ENCODE peak calls at places on chromosomes 11 and 22, in seven cellular contexts. One of them, this sample, is unnamed.

GRCh38 chr11:45610627-45611026 is 54.8 kb downstream of the CHST1 start:
- DNase-seq in PC-9: no peak
- DNase-seq in spleen: no peak
- DNase-seq in WTC11: no peak
- DNase-seq in activated effector memory CD4-positive, alpha-beta T cell treated with anti-CD3 and anti-CD28 coated beads, Interleukin-2, amount 50 U/mL, for 16 hours: no peak
- DNase-seq in nephron progenitor cell: no peak
- DNase-seq in ACHN: no peak
- DNase-seq in this sample: no peak

GRCh38 chr22:48258108-48258705 is 1495.8 kb downstream of the TBC1D22A start:
- DNase-seq in PC-9: no peak
- DNase-seq in spleen: peak
- DNase-seq in WTC11: no peak
- DNase-seq in activated effector memory CD4-positive, alpha-beta T cell treated with anti-CD3 and anti-CD28 coated beads, Interleukin-2, amount 50 U/mL, for 16 hours: peak
- DNase-seq in nephron progenitor cell: no peak
- DNase-seq in ACHN: no peak
- DNase-seq in this sample: no peak

GRCh38 chr22:36732609-36733008 is 29.1 kb upstream of the CACNG2 start:
- DNase-seq in PC-9: no peak
- DNase-seq in spleen: no peak
- DNase-seq in WTC11: no peak
- DNase-seq in activated effector memory CD4-positive, alpha-beta T cell treated with anti-CD3 and anti-CD28 coated beads, Interleukin-2, amount 50 U/mL, for 16 hours: no peak
- DNase-seq in nephron progenitor cell: no peak
- DNase-seq in ACHN: no peak
- DNase-seq in this sample: no peak

GRCh38 chr11:134625631-134626030 is 213.6 kb upstream of the B3GAT1 start:
- DNase-seq in PC-9: no peak
- DNase-seq in spleen: no peak
- DNase-seq in WTC11: no peak
- DNase-seq in activated effector memory CD4-positive, alpha-beta T cell treated with anti-CD3 and anti-CD28 coated beads, Interleukin-2, amount 50 U/mL, for 16 hours: peak
- DNase-seq in nephron progenitor cell: no peak
- DNase-seq in ACHN: no peak
- DNase-seq in this sample: no peak

GRCh38 chr22:22867996-22868715 is 19.5 kb upstream of the IGLL5 start:
- DNase-seq in PC-9: no peak
- DNase-seq in spleen: no peak
- DNase-seq in WTC11: no peak
- DNase-seq in activated effector memory CD4-positive, alpha-beta T cell treated with anti-CD3 and anti-CD28 coated beads, Interleukin-2, amount 50 U/mL, for 16 hours: peak
- DNase-seq in nephron progenitor cell: no peak
- DNase-seq in ACHN: no peak
- DNase-seq in this sample: no peak

GRCh38 chr22:20885557-20886323 is 26.9 kb downstream of the SNAP29 start:
- DNase-seq in PC-9: peak
- DNase-seq in spleen: peak
- DNase-seq in WTC11: peak
- DNase-seq in activated effector memory CD4-positive, alpha-beta T cell treated with anti-CD3 and anti-CD28 coated beads, Interleukin-2, amount 50 U/mL, for 16 hours: peak
- DNase-seq in nephron progenitor cell: peak
- DNase-seq in ACHN: peak
- DNase-seq in this sample: no peak

GRCh38 chr22:23256986-23257888 is 76.9 kb downstream of the BCR start:
- DNase-seq in PC-9: no peak
- DNase-seq in spleen: no peak
- DNase-seq in WTC11: no peak
- DNase-seq in activated effector memory CD4-positive, alpha-beta T cell treated with anti-CD3 and anti-CD28 coated beads, Interleukin-2, amount 50 U/mL, for 16 hours: no peak
- DNase-seq in nephron progenitor cell: no peak
- DNase-seq in ACHN: no peak
- DNase-seq in this sample: no peak

GRCh38 chr22:46096051-46096450 is 54.3 kb upstream of the PPARA start:
- DNase-seq in PC-9: no peak
- DNase-seq in spleen: no peak
- DNase-seq in WTC11: no peak
- DNase-seq in activated effector memory CD4-positive, alpha-beta T cell treated with anti-CD3 and anti-CD28 coated beads, Interleukin-2, amount 50 U/mL, for 16 hours: no peak
- DNase-seq in nephron progenitor cell: no peak
- DNase-seq in ACHN: no peak
- DNase-seq in this sample: no peak

GRCh38 chr11:21948876-21949275 is 244.0 kb upstream of the ANO5 start:
- DNase-seq in PC-9: no peak
- DNase-seq in spleen: no peak
- DNase-seq in WTC11: no peak
- DNase-seq in activated effector memory CD4-positive, alpha-beta T cell treated with anti-CD3 and anti-CD28 coated beads, Interleukin-2, amount 50 U/mL, for 16 hours: no peak
- DNase-seq in nephron progenitor cell: no peak
- DNase-seq in ACHN: no peak
- DNase-seq in this sample: no peak

GRCh38 chr11:1299621-1300020 is 9.8 kb downstream of the TOLLIP start:
- DNase-seq in PC-9: no peak
- DNase-seq in spleen: peak
- DNase-seq in WTC11: no peak
- DNase-seq in activated effector memory CD4-positive, alpha-beta T cell treated with anti-CD3 and anti-CD28 coated beads, Interleukin-2, amount 50 U/mL, for 16 hours: peak
- DNase-seq in nephron progenitor cell: no peak
- DNase-seq in ACHN: no peak
- DNase-seq in this sample: no peak

GRCh38 chr11:130118636-130119387 is 40.8 kb upstream of the ST14 start:
- DNase-seq in PC-9: no peak
- DNase-seq in spleen: no peak
- DNase-seq in WTC11: no peak
- DNase-seq in activated effector memory CD4-positive, alpha-beta T cell treated with anti-CD3 and anti-CD28 coated beads, Interleukin-2, amount 50 U/mL, for 16 hours: no peak
- DNase-seq in nephron progenitor cell: no peak
- DNase-seq in ACHN: no peak
- DNase-seq in this sample: no peak

GRCh38 chr11:78460468-78460867 is 42.8 kb upstream of the GAB2 start:
- DNase-seq in PC-9: no peak
- DNase-seq in spleen: no peak
- DNase-seq in WTC11: no peak
- DNase-seq in activated effector memory CD4-positive, alpha-beta T cell treated with anti-CD3 and anti-CD28 coated beads, Interleukin-2, amount 50 U/mL, for 16 hours: no peak
- DNase-seq in nephron progenitor cell: no peak
- DNase-seq in ACHN: no peak
- DNase-seq in this sample: no peak

GRCh38 chr11:44931466-44931865 is 19.2 kb downstream of the TP53I11 start:
- DNase-seq in PC-9: no peak
- DNase-seq in spleen: no peak
- DNase-seq in WTC11: no peak
- DNase-seq in activated effector memory CD4-positive, alpha-beta T cell treated with anti-CD3 and anti-CD28 coated beads, Interleukin-2, amount 50 U/mL, for 16 hours: no peak
- DNase-seq in nephron progenitor cell: no peak
- DNase-seq in ACHN: no peak
- DNase-seq in this sample: no peak

GRCh38 chr22:31490496-31490925 is 869 bp upstream of the EIF4ENIF1 start:
- DNase-seq in PC-9: peak
- DNase-seq in spleen: peak
- DNase-seq in WTC11: peak
- DNase-seq in activated effector memory CD4-positive, alpha-beta T cell treated with anti-CD3 and anti-CD28 coated beads, Interleukin-2, amount 50 U/mL, for 16 hours: peak
- DNase-seq in nephron progenitor cell: peak
- DNase-seq in ACHN: peak
- DNase-seq in this sample: peak

GRCh38 chr11:113265343-113265742 is 49.0 kb upstream of the TTC12 start:
- DNase-seq in PC-9: no peak
- DNase-seq in spleen: no peak
- DNase-seq in WTC11: no peak
- DNase-seq in activated effector memory CD4-positive, alpha-beta T cell treated with anti-CD3 and anti-CD28 coated beads, Interleukin-2, amount 50 U/mL, for 16 hours: no peak
- DNase-seq in nephron progenitor cell: no peak
- DNase-seq in ACHN: no peak
- DNase-seq in this sample: no peak

GRCh38 chr11:35178862-35179261 is 39.9 kb downstream of the CD44 start:
- DNase-seq in PC-9: no peak
- DNase-seq in spleen: no peak
- DNase-seq in WTC11: no peak
- DNase-seq in activated effector memory CD4-positive, alpha-beta T cell treated with anti-CD3 and anti-CD28 coated beads, Interleukin-2, amount 50 U/mL, for 16 hours: no peak
- DNase-seq in nephron progenitor cell: no peak
- DNase-seq in ACHN: no peak
- DNase-seq in this sample: no peak

GRCh38 chr22:24592144-24592845 is 578 bp downstream of the LRRC75B start:
- DNase-seq in PC-9: no peak
- DNase-seq in spleen: no peak
- DNase-seq in WTC11: peak
- DNase-seq in activated effector memory CD4-positive, alpha-beta T cell treated with anti-CD3 and anti-CD28 coated beads, Interleukin-2, amount 50 U/mL, for 16 hours: no peak
- DNase-seq in nephron progenitor cell: no peak
- DNase-seq in ACHN: no peak
- DNase-seq in this sample: no peak

GRCh38 chr22:30969532-30970355 is 679 bp downstream of the TUG1 start:
- DNase-seq in PC-9: peak
- DNase-seq in spleen: no peak
- DNase-seq in WTC11: no peak
- DNase-seq in activated effector memory CD4-positive, alpha-beta T cell treated with anti-CD3 and anti-CD28 coated beads, Interleukin-2, amount 50 U/mL, for 16 hours: peak
- DNase-seq in nephron progenitor cell: no peak
- DNase-seq in ACHN: peak
- DNase-seq in this sample: peak

GRCh38 chr11:27100534-27100933 is 59.9 kb downstream of the BBOX1 start:
- DNase-seq in PC-9: no peak
- DNase-seq in spleen: no peak
- DNase-seq in WTC11: no peak
- DNase-seq in activated effector memory CD4-positive, alpha-beta T cell treated with anti-CD3 and anti-CD28 coated beads, Interleukin-2, amount 50 U/mL, for 16 hours: no peak
- DNase-seq in nephron progenitor cell: no peak
- DNase-seq in ACHN: no peak
- DNase-seq in this sample: no peak

GRCh38 chr11:120696597-120696996 is 185.0 kb downstream of the GRIK4 start:
- DNase-seq in PC-9: no peak
- DNase-seq in spleen: no peak
- DNase-seq in WTC11: peak
- DNase-seq in activated effector memory CD4-positive, alpha-beta T cell treated with anti-CD3 and anti-CD28 coated beads, Interleukin-2, amount 50 U/mL, for 16 hours: no peak
- DNase-seq in nephron progenitor cell: no peak
- DNase-seq in ACHN: no peak
- DNase-seq in this sample: no peak